ENCODE peak calls at places on chromosome X, in nine cellular contexts. One of them, this sample, is unnamed.

GRCh38 chrX:72569786-72570185 is 2.9 kb downstream of the HDAC8 start:
- DNase-seq in transverse colon: no peak
- DNase-seq in astrocyte of the spinal cord: peak
- DNase-seq in IMR-90: peak
- DNase-seq in hepatocyte: no peak
- DNase-seq in H7: no peak
- DNase-seq in adrenal gland: peak
- DNase-seq in CD8-positive, alpha-beta T cell: no peak
- DNase-seq in AG04449: no peak
- DNase-seq in this sample: no peak

GRCh38 chrX:3815896-3816664 is 102.6 kb upstream of the PRKX start:
- DNase-seq in transverse colon: peak
- DNase-seq in astrocyte of the spinal cord: peak
- DNase-seq in adrenal gland: peak
- DNase-seq in CD8-positive, alpha-beta T cell: no peak
- DNase-seq in H7: peak
- DNase-seq in hepatocyte: peak
- DNase-seq in AG04449: no peak
- DNase-seq in IMR-90: peak
- DNase-seq in this sample: no peak

GRCh38 chrX:134625315-134625718 is 33.0 kb downstream of the PLAC1 start:
- DNase-seq in CD8-positive, alpha-beta T cell: no peak
- DNase-seq in adrenal gland: no peak
- DNase-seq in transverse colon: no peak
- DNase-seq in hepatocyte: no peak
- DNase-seq in astrocyte of the spinal cord: no peak
- DNase-seq in AG04449: no peak
- DNase-seq in IMR-90: no peak
- DNase-seq in H7: no peak
- DNase-seq in this sample: no peak

GRCh38 chrX:17459008-17459407 is 84.0 kb downstream of the NHS start:
- DNase-seq in hepatocyte: peak
- DNase-seq in adrenal gland: peak
- DNase-seq in AG04449: no peak
- DNase-seq in astrocyte of the spinal cord: peak
- DNase-seq in transverse colon: no peak
- DNase-seq in IMR-90: peak
- DNase-seq in H7: no peak
- DNase-seq in CD8-positive, alpha-beta T cell: no peak
- DNase-seq in this sample: no peak

GRCh38 chrX:72021975-72022374 is 109.7 kb downstream of the RTL5 start:
- DNase-seq in astrocyte of the spinal cord: no peak
- DNase-seq in H7: peak
- DNase-seq in AG04449: no peak
- DNase-seq in transverse colon: no peak
- DNase-seq in CD8-positive, alpha-beta T cell: no peak
- DNase-seq in hepatocyte: no peak
- DNase-seq in adrenal gland: no peak
- DNase-seq in IMR-90: no peak
- DNase-seq in this sample: peak

GRCh38 chrX:57156397-57157049 is 19.3 kb upstream of the SPIN2A start:
- DNase-seq in adrenal gland: peak
- DNase-seq in H7: peak
- DNase-seq in astrocyte of the spinal cord: peak
- DNase-seq in transverse colon: peak
- DNase-seq in AG04449: no peak
- DNase-seq in hepatocyte: peak
- DNase-seq in IMR-90: peak
- DNase-seq in CD8-positive, alpha-beta T cell: no peak
- DNase-seq in this sample: peak

GRCh38 chrX:102934624-102935023 is 2.4 kb upstream of the RAB40AL start:
- DNase-seq in AG04449: no peak
- DNase-seq in hepatocyte: peak
- DNase-seq in IMR-90: peak
- DNase-seq in astrocyte of the spinal cord: peak
- DNase-seq in H7: peak
- DNase-seq in CD8-positive, alpha-beta T cell: no peak
- DNase-seq in transverse colon: peak
- DNase-seq in adrenal gland: peak
- DNase-seq in this sample: peak

GRCh38 chrX:44428989-44429627 is 85.6 kb upstream of the EFHC2 start:
- DNase-seq in transverse colon: no peak
- DNase-seq in astrocyte of the spinal cord: no peak
- DNase-seq in CD8-positive, alpha-beta T cell: no peak
- DNase-seq in hepatocyte: peak
- DNase-seq in H7: no peak
- DNase-seq in adrenal gland: no peak
- DNase-seq in IMR-90: no peak
- DNase-seq in AG04449: no peak
- DNase-seq in this sample: no peak

GRCh38 chrX:15336023-15336413 is 695 bp upstream of the PIGA start:
- DNase-seq in CD8-positive, alpha-beta T cell: no peak
- DNase-seq in AG04449: no peak
- DNase-seq in hepatocyte: peak
- DNase-seq in IMR-90: peak
- DNase-seq in adrenal gland: peak
- DNase-seq in transverse colon: peak
- DNase-seq in astrocyte of the spinal cord: peak
- DNase-seq in H7: peak
- DNase-seq in this sample: no peak

GRCh38 chrX:40104649-40105015 is 6.9 kb upstream of the BCOR start:
- DNase-seq in transverse colon: peak
- DNase-seq in adrenal gland: peak
- DNase-seq in IMR-90: peak
- DNase-seq in H7: peak
- DNase-seq in hepatocyte: peak
- DNase-seq in astrocyte of the spinal cord: no peak
- DNase-seq in CD8-positive, alpha-beta T cell: no peak
- DNase-seq in AG04449: no peak
- DNase-seq in this sample: no peak

GRCh38 chrX:153537080-153537479 is 19.6 kb downstream of the ATP2B3 start:
- DNase-seq in CD8-positive, alpha-beta T cell: no peak
- DNase-seq in transverse colon: no peak
- DNase-seq in adrenal gland: no peak
- DNase-seq in H7: no peak
- DNase-seq in astrocyte of the spinal cord: no peak
- DNase-seq in hepatocyte: no peak
- DNase-seq in AG04449: no peak
- DNase-seq in IMR-90: no peak
- DNase-seq in this sample: no peak

GRCh38 chrX:108699368-108699767 is 37.0 kb downstream of the IRS4 start:
- DNase-seq in astrocyte of the spinal cord: peak
- DNase-seq in transverse colon: no peak
- DNase-seq in H7: peak
- DNase-seq in adrenal gland: no peak
- DNase-seq in IMR-90: peak
- DNase-seq in AG04449: no peak
- DNase-seq in hepatocyte: peak
- DNase-seq in CD8-positive, alpha-beta T cell: no peak
- DNase-seq in this sample: peak

GRCh38 chrX:130552444-130553073 is 150.8 kb downstream of the RBMX2 start:
- DNase-seq in adrenal gland: no peak
- DNase-seq in hepatocyte: no peak
- DNase-seq in transverse colon: no peak
- DNase-seq in IMR-90: no peak
- DNase-seq in AG04449: no peak
- DNase-seq in H7: no peak
- DNase-seq in CD8-positive, alpha-beta T cell: no peak
- DNase-seq in astrocyte of the spinal cord: no peak
- DNase-seq in this sample: no peak

GRCh38 chrX:40209951-40210617 is 112.3 kb upstream of the BCOR start:
- DNase-seq in hepatocyte: no peak
- DNase-seq in H7: no peak
- DNase-seq in IMR-90: peak
- DNase-seq in adrenal gland: peak
- DNase-seq in AG04449: no peak
- DNase-seq in transverse colon: no peak
- DNase-seq in CD8-positive, alpha-beta T cell: no peak
- DNase-seq in astrocyte of the spinal cord: peak
- DNase-seq in this sample: no peak

GRCh38 chrX:155995476-155995875 is 2.0 kb upstream of the IL9R start:
- DNase-seq in hepatocyte: no peak
- DNase-seq in astrocyte of the spinal cord: no peak
- DNase-seq in AG04449: no peak
- DNase-seq in IMR-90: no peak
- DNase-seq in adrenal gland: no peak
- DNase-seq in transverse colon: no peak
- DNase-seq in CD8-positive, alpha-beta T cell: no peak
- DNase-seq in H7: no peak
- DNase-seq in this sample: no peak

GRCh38 chrX:9132036-9132435 is 98.1 kb upstream of the FAM9B start:
- DNase-seq in AG04449: no peak
- DNase-seq in hepatocyte: no peak
- DNase-seq in astrocyte of the spinal cord: no peak
- DNase-seq in CD8-positive, alpha-beta T cell: no peak
- DNase-seq in adrenal gland: peak
- DNase-seq in IMR-90: no peak
- DNase-seq in H7: no peak
- DNase-seq in transverse colon: no peak
- DNase-seq in this sample: no peak

GRCh38 chrX:153868576-153869472 is 17.1 kb downstream of the L1CAM start:
- DNase-seq in AG04449: no peak
- DNase-seq in IMR-90: no peak
- DNase-seq in transverse colon: no peak
- DNase-seq in CD8-positive, alpha-beta T cell: no peak
- DNase-seq in hepatocyte: no peak
- DNase-seq in astrocyte of the spinal cord: no peak
- DNase-seq in H7: peak
- DNase-seq in adrenal gland: no peak
- DNase-seq in this sample: no peak

GRCh38 chrX:9928083-9928482 is 39.1 kb upstream of the CLDN34 start:
- DNase-seq in IMR-90: peak
- DNase-seq in astrocyte of the spinal cord: peak
- DNase-seq in hepatocyte: no peak
- DNase-seq in transverse colon: no peak
- DNase-seq in adrenal gland: no peak
- DNase-seq in AG04449: no peak
- DNase-seq in H7: peak
- DNase-seq in CD8-positive, alpha-beta T cell: no peak
- DNase-seq in this sample: no peak

GRCh38 chrX:115393271-115393670 is 103.8 kb downstream of the LUZP4 start:
- DNase-seq in hepatocyte: peak
- DNase-seq in transverse colon: no peak
- DNase-seq in AG04449: no peak
- DNase-seq in adrenal gland: no peak
- DNase-seq in astrocyte of the spinal cord: peak
- DNase-seq in IMR-90: peak
- DNase-seq in CD8-positive, alpha-beta T cell: no peak
- DNase-seq in H7: no peak
- DNase-seq in this sample: no peak

GRCh38 chrX:48975041-48975440 is 3.4 kb upstream of the KCND1 start:
- DNase-seq in transverse colon: no peak
- DNase-seq in IMR-90: no peak
- DNase-seq in H7: no peak
- DNase-seq in astrocyte of the spinal cord: no peak
- DNase-seq in hepatocyte: no peak
- DNase-seq in adrenal gland: no peak
- DNase-seq in AG04449: no peak
- DNase-seq in CD8-positive, alpha-beta T cell: no peak
- DNase-seq in this sample: no peak

DNA sequence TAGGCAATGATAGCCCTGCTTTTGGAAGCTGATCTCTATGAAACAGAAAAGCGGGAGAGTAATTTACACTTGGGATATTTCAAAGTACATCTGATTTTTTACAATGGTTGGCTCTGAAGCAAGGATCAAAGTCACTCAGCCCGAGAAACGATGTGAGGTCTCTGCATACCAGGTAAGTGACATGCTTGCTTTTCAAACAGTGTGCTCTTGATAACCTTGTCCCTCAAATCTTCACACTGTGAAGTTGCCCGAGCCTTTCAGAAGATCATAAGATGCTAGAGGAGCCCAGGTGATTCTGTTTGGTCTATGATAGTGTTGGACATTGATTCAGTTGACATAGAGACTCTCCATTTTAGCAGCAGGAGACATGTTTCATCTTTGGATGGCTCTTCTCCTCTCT is 47.1 kb upstream of the KLHL34 start:
- DNase-seq in CD8-positive, alpha-beta T cell: no peak
- DNase-seq in adrenal gland: no peak
- DNase-seq in astrocyte of the spinal cord: no peak
- DNase-seq in AG04449: no peak
- DNase-seq in H7: no peak
- DNase-seq in hepatocyte: no peak
- DNase-seq in transverse colon: no peak
- DNase-seq in IMR-90: no peak
- DNase-seq in this sample: no peak
- H3K4me3 ChIP-seq in CD8-positive, alpha-beta T cell: no peak
- H3K4me3 ChIP-seq in adrenal gland: no peak
- H3K4me3 ChIP-seq in astrocyte of the spinal cord: no peak
- H3K4me3 ChIP-seq in AG04449: no peak
- H3K4me3 ChIP-seq in H7: no peak
- H3K4me3 ChIP-seq in hepatocyte: no peak
- H3K4me3 ChIP-seq in transverse colon: no peak
- H3K4me3 ChIP-seq in IMR-90: no peak
- H3K4me3 ChIP-seq in this sample: no peak

GRCh38 chrX:67544871-67545771 is 1.3 kb downstream of the AR start:
- DNase-seq in CD8-positive, alpha-beta T cell: no peak
- DNase-seq in adrenal gland: peak
- DNase-seq in H7: peak
- DNase-seq in IMR-90: peak
- DNase-seq in transverse colon: no peak
- DNase-seq in hepatocyte: peak
- DNase-seq in astrocyte of the spinal cord: peak
- DNase-seq in AG04449: no peak
- DNase-seq in this sample: no peak
- H3K4me3 ChIP-seq in CD8-positive, alpha-beta T cell: no peak
- H3K4me3 ChIP-seq in adrenal gland: no peak
- H3K4me3 ChIP-seq in H7: peak
- H3K4me3 ChIP-seq in IMR-90: peak
- H3K4me3 ChIP-seq in transverse colon: peak
- H3K4me3 ChIP-seq in hepatocyte: peak
- H3K4me3 ChIP-seq in astrocyte of the spinal cord: peak
- H3K4me3 ChIP-seq in AG04449: peak
- H3K4me3 ChIP-seq in this sample: no peak

GRCh38 chrX:78321809-78322208 is 5.6 kb downstream of the CYSLTR1 start:
- DNase-seq in hepatocyte: no peak
- DNase-seq in AG04449: no peak
- DNase-seq in adrenal gland: peak
- DNase-seq in CD8-positive, alpha-beta T cell: peak
- DNase-seq in transverse colon: peak
- DNase-seq in H7: no peak
- DNase-seq in astrocyte of the spinal cord: no peak
- DNase-seq in IMR-90: no peak
- DNase-seq in this sample: peak

GRCh38 chrX:78327370-78328048 is at the start of gene CYSLTR1:
- DNase-seq in adrenal gland: peak
- DNase-seq in astrocyte of the spinal cord: no peak
- DNase-seq in transverse colon: no peak
- DNase-seq in hepatocyte: no peak
- DNase-seq in H7: no peak
- DNase-seq in CD8-positive, alpha-beta T cell: no peak
- DNase-seq in IMR-90: no peak
- DNase-seq in AG04449: no peak
- DNase-seq in this sample: no peak

GRCh38 chrX:78322863-78323262 is 4.5 kb downstream of the CYSLTR1 start:
- DNase-seq in adrenal gland: no peak
- DNase-seq in IMR-90: no peak
- DNase-seq in H7: no peak
- DNase-seq in AG04449: no peak
- DNase-seq in CD8-positive, alpha-beta T cell: no peak
- DNase-seq in transverse colon: no peak
- DNase-seq in astrocyte of the spinal cord: no peak
- DNase-seq in hepatocyte: no peak
- DNase-seq in this sample: no peak
- H3K4me3 ChIP-seq in adrenal gland: no peak
- H3K4me3 ChIP-seq in IMR-90: no peak
- H3K4me3 ChIP-seq in H7: no peak
- H3K4me3 ChIP-seq in AG04449: no peak
- H3K4me3 ChIP-seq in CD8-positive, alpha-beta T cell: no peak
- H3K4me3 ChIP-seq in transverse colon: no peak
- H3K4me3 ChIP-seq in astrocyte of the spinal cord: no peak
- H3K4me3 ChIP-seq in hepatocyte: no peak
- H3K4me3 ChIP-seq in this sample: no peak

GRCh38 chrX:132955710-132956109 is 2.7 kb downstream of the HS6ST2 start:
- DNase-seq in H7: no peak
- DNase-seq in CD8-positive, alpha-beta T cell: no peak
- DNase-seq in IMR-90: no peak
- DNase-seq in transverse colon: no peak
- DNase-seq in AG04449: no peak
- DNase-seq in adrenal gland: no peak
- DNase-seq in hepatocyte: no peak
- DNase-seq in astrocyte of the spinal cord: no peak
- DNase-seq in this sample: no peak
- H3K4me3 ChIP-seq in H7: peak
- H3K4me3 ChIP-seq in CD8-positive, alpha-beta T cell: no peak
- H3K4me3 ChIP-seq in IMR-90: no peak
- H3K4me3 ChIP-seq in transverse colon: no peak
- H3K4me3 ChIP-seq in AG04449: no peak
- H3K4me3 ChIP-seq in adrenal gland: no peak
- H3K4me3 ChIP-seq in hepatocyte: peak
- H3K4me3 ChIP-seq in astrocyte of the spinal cord: no peak
- H3K4me3 ChIP-seq in this sample: no peak

This sample was measured in Jurkat, Clone E6-1.